ENCODE peak calls at places on chromosomes 12 and 14, in eight cellular contexts. R is A673; X is activated effector memory CD4-positive, alpha-beta T cell treated with Interleukin-2 at 50 U/mL for 16 hours; D is dermis blood vessel endothelial cell; F is iris pigment epithelial cell; M is Peyer's patch; G is anterior cingulate cortex; U is DMS 273 treated with DMSO at 0.1 percent for 48 hours. N is an unnamed sample.

GRCh38 chr14:35821546-35822411 is 4.4 kb upstream of the BRMS1L start:
- DNase-seq in F (peak), M (no peak), U (no peak), X (no peak), G (no peak), D (peak), R (peak), N (no peak)

GRCh38 chr12:20434993-20435392 is 66.7 kb downstream of the PDE3A start:
- DNase-seq in U (no peak), M (no peak), X (no peak), F (peak), R (no peak), G (no peak), D (peak), N (no peak)

GRCh38 chr12:66352197-66352596 is 49.9 kb downstream of the HELB start:
- DNase-seq in G (no peak), X (no peak), F (peak), M (no peak), R (peak), U (no peak), D (peak), N (no peak)

GRCh38 chr14:93787465-93788306 is 599 bp downstream of the PRIMA1 start:
- DNase-seq in U (no peak), M (no peak), F (no peak), X (no peak), R (no peak), G (no peak), D (no peak), N (no peak)

GRCh38 chr14:98903371-98903770 is 368.6 kb downstream of the BCL11B start:
- DNase-seq in X (no peak), R (no peak), D (no peak), G (no peak), U (no peak), F (no peak), M (no peak), N (no peak)

GRCh38 chr14:35808076-35808657 is 928 bp downstream of the RALGAPA1 start:
- DNase-seq in M (no peak), U (no peak), X (no peak), G (no peak), F (no peak), D (peak), R (no peak), N (no peak)

GRCh38 chr12:62865860-62866407 is 69.0 kb downstream of the PPM1H start:
- DNase-seq in F (peak), R (no peak), M (no peak), G (no peak), U (no peak), X (no peak), D (no peak), N (no peak)

GRCh38 chr12:118958520-118958919 is 22.8 kb upstream of the SRRM4 start:
- DNase-seq in D (no peak), U (no peak), R (no peak), X (no peak), G (no peak), F (no peak), M (no peak), N (no peak)

GRCh38 chr12:98763656-98764055 is 118.6 kb downstream of the APAF1 start:
- DNase-seq in R (no peak), U (no peak), G (no peak), D (no peak), X (no peak), F (no peak), M (no peak), N (no peak)

GRCh38 chr14:75615200-75615599 is 36.8 kb downstream of the FLVCR2 start:
- DNase-seq in M (no peak), U (no peak), F (no peak), G (no peak), R (no peak), D (no peak), X (no peak), N (peak)

GRCh38 chr14:104443391-104444158 is 136.0 kb upstream of the C14orf180 start:
- DNase-seq in R (no peak), M (no peak), G (no peak), U (no peak), D (no peak), F (no peak), X (no peak), N (no peak)

GRCh38 chr12:55664826-55665225 is 28.1 kb downstream of the OR10P1 start:
- DNase-seq in F (no peak), M (no peak), G (no peak), R (no peak), X (no peak), U (no peak), D (no peak), N (no peak)

GRCh38 chr14:78863143-78863542 is 693.0 kb downstream of the NRXN3 start:
- DNase-seq in F (peak), M (no peak), X (no peak), G (no peak), R (peak), U (no peak), D (peak), N (no peak)

GRCh38 chr12:121803861-121804416 is at the start of gene SETD1B:
- DNase-seq in R (peak), F (peak), M (peak), D (peak), U (no peak), G (peak), X (peak), N (peak)

GRCh38 chr12:109760031-109760929 is 46.7 kb downstream of the FAM222A start:
- DNase-seq in F (no peak), X (no peak), M (peak), G (no peak), D (no peak), R (no peak), U (peak), N (no peak)

GRCh38 chr12:544941-545635 is 85.3 kb downstream of the B4GALNT3 start:
- DNase-seq in D (peak), M (no peak), X (no peak), U (no peak), F (no peak), G (no peak), R (no peak), N (no peak)

GRCh38 chr14:54902143-54902520 is 494 bp downstream of the GCH1 start:
- DNase-seq in G (peak), X (peak), R (peak), F (peak), D (peak), U (peak), M (peak), N (no peak)